ENCODE peak calls at places on chromosomes 13 and 19, in six cellular contexts. Y is suprapubic skin, U is transverse colon, F is stomach, A is sigmoid colon, Q is HCT116. K is an unnamed sample.

GRCh38 chr19:28239270-28239669 is 973.7 kb downstream of the UQCRFS1 start:
- DNase-seq in Y (no peak), U (no peak), F (no peak), Q (no peak), A (no peak), K (no peak)

GRCh38 chr19:41871573-41872383 is 5.3 kb upstream of the CD79A start:
- DNase-seq in U (peak), A (peak), Q (no peak), Y (no peak), F (no peak), K (no peak)

GRCh38 chr19:801861-802496 is 4.7 kb downstream of the PTBP1 start:
- DNase-seq in Y (no peak), A (peak), Q (no peak), U (no peak), F (peak), K (no peak)

GRCh38 chr19:4042731-4043082 is 24.0 kb downstream of the ZBTB7A start:
- DNase-seq in U (peak), F (peak), Y (no peak), A (no peak), Q (no peak), K (no peak)

GRCh38 chr19:17842663-17843313 is 5.0 kb downstream of the JAK3 start:
- DNase-seq in U (no peak), Q (no peak), A (no peak), Y (no peak), F (no peak), K (no peak)

GRCh38 chr19:5697022-5697889 is 7.2 kb downstream of the RPL36 start:
- DNase-seq in A (peak), Y (no peak), F (no peak), Q (no peak), U (no peak), K (no peak)

GRCh38 chr19:17450264-17451075 is 2.0 kb upstream of the TMEM221 start:
- DNase-seq in F (no peak), U (no peak), Y (no peak), A (no peak), Q (peak), K (no peak)

GRCh38 chr19:58543826-58544590 is at the start of gene TRIM28:
- DNase-seq in U (peak), A (peak), F (peak), Y (peak), Q (peak), K (peak)

GRCh38 chr19:40744554-40745401 is 5.5 kb downstream of the ACTMAP start:
- DNase-seq in A (no peak), Q (no peak), F (no peak), U (no peak), Y (no peak), K (no peak)

GRCh38 chr13:21333186-21333585 is 125.9 kb downstream of the ZDHHC20 start:
- DNase-seq in Q (no peak), F (no peak), Y (no peak), U (no peak), A (no peak), K (no peak)

GRCh38 chr13:20359335-20359734 is 127.2 kb upstream of the GJB6 start:
- DNase-seq in F (no peak), Q (peak), Y (no peak), A (no peak), U (no peak), K (no peak)

GRCh38 chr19:41223431-41224234 is 4.6 kb downstream of the AXL start:
- DNase-seq in A (peak), Y (no peak), U (no peak), Q (peak), F (no peak), K (no peak)

GRCh38 chr13:111909501-111909900 is 157.4 kb upstream of the SOX1 start:
- DNase-seq in U (no peak), Q (no peak), Y (no peak), F (no peak), A (peak), K (peak)

DNA sequence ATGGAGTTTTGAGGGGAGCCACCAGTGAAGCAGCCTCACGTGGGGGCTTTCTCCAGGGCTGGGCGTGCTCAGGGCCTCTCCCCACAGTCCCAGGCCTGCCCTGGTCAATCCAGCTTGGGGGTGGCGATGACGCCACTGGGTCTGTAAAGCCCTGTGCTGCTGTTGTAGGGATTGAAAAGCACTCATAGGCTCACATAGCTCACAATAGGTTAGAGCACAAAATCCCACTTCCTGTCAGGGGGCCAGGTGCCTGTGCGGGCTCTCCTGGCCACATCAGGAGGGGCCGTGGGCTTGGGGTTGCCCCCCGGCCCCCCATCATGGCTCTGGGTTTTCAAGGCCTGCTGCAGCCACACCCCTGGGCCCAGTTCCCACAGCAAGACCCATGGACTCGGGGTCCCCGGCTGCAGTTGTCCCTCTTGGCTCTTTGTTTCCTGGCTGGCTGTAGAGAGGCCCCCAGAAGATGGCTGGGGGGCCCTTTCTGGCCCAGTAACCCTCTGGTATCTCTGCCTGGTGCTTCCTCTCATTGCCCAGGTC is 62.9 kb downstream of the SMARCA4 start:
- DNase-seq in A (no peak), Y (no peak), Q (no peak), U (no peak), F (no peak), K (no peak)
- TF ChIP-seq POLR2A in A (no peak), Y (no peak), Q (no peak), U (no peak), F (no peak), K (no peak)

DNA sequence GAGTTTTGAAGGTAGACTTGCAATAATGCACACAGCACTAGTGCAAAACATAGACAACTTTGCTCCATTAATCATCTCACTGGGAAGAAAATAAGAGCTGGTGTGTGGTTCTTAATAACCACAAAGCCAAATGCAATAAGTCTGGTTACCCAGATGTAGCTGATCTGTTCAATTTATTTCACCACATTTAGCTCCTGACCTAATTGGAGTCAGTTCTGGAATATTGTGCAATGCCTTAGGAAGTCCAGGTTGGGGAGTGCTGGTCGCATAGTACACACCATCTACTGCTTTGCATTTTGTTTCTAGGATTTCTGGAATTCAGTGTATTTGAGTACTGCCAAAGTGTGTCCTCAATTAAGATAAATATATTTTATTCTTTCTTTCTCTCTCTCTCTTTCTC is 483.3 kb upstream of the SPRY2 start:
- DNase-seq in Q (no peak), A (no peak), U (no peak), F (no peak), Y (no peak), K (no peak)
- TF ChIP-seq POLR2AphosphoS5 in Q (no peak), A (peak), U (peak), F (no peak), Y (peak), K (peak)

GRCh38 chr13:27449936-27450828 is at the start of gene MTIF3:
- DNase-seq in U (peak), A (peak), F (peak), Y (peak), Q (peak), K (peak)
- H3K4me3 ChIP-seq in U (peak), A (peak), F (peak), Y (peak), Q (peak), K (peak)

DNA sequence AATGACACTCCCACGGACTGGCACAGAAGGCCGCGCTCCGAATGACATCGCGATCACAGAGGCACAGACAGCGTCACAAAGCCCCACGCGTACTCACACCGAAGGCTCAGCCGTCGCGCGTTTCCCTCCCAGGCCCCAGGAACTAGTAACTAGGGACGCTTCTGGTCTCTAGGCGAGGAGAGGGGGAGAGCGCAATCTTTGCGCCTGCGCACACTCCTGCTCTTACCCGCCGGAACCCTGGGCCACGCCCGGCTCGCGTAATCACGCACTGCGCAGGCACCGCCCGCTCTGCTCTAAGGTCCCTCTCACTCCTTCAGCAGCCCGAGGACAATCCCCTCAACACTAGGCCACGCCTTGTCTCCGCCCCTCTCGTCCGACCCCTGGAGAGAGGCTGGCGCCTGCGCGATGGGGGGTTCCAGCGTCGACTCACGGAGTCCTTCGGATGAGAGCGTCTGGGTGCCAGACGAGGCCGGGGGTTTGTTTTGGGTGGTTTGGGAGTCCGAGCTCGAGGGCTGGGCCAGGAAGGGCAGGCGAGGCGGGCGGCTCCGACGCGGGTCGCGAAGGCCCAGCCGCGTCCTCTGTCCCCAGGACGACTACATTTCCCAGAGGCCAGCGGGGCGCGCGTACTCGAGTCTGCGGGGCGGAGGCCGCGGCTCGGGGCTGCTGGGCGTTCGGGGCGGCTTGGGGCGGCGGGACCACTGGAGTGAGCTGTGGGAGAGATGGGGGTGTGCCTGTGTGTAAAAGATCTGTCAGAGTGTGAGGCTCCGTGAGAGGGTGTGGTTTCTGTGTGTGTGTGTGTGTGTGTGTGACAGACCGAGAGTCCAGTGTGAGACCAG is at the start of gene ZNF471:
- DNase-seq in F (peak), A (peak), Y (peak), U (peak), Q (no peak), K (peak)
- TF ChIP-seq POLR2A in F (no peak), A (no peak), Y (no peak), U (peak), Q (no peak), K (no peak)

GRCh38 chr13:98483636-98484288 is 93.1 kb downstream of the STK24 start:
- DNase-seq in Y (peak), Q (no peak), A (no peak), F (no peak), U (no peak), K (no peak)
- TF ChIP-seq POLR2AphosphoS5 in Y (no peak), Q (no peak), A (no peak), F (no peak), U (no peak), K (no peak)

GRCh38 chr13:43787998-43788397 is 1.2 kb upstream of the ENOX1 start:
- DNase-seq in A (no peak), Y (no peak), Q (peak), U (no peak), F (no peak), K (no peak)
- H3K4me3 ChIP-seq in A (no peak), Y (no peak), Q (peak), U (no peak), F (peak), K (peak)

DNA sequence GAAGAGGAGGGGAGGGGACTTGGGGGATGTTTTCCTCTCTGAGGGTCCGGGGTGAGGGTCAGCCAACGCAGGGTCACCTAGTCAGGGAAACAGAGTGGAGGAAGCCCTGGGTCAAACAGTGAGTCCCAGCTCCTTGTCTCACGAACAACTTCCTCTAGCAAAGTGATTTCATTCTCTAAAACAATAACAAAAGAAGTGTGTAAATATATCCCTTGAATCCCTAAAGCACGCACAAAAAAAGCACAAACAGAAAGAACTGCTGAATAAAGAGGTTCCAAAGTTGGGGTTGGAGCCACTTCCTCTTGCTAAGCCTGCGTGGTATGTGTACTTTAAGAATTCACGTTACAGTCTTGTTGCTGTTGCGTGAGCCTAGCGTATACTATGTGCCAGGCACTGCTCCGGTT is 1.5 kb upstream of the C5AR2 start:
- DNase-seq in A (no peak), U (no peak), F (no peak), Y (no peak), Q (no peak), K (no peak)
- TF ChIP-seq POLR2A in A (no peak), U (peak), F (no peak), Y (no peak), Q (no peak), K (no peak)